ENCODE peak calls at places on chromosomes 12 and 14, in five cellular contexts. O is HEK293T, E is GM12878, H is K562, S is HCT116. R is an unnamed sample.
A peak's percentile ranks its signal among the peaks of the same experiment; 100 is the strongest.

GRCh38 chr12:54956818-54957641 is 27.5 kb downstream of the TESPA1 start:
- DNase-seq in E (no peak), O (no peak), S (no peak), H (no peak), R (no peak)

GRCh38 chr12:32836710-32837109 is 59.9 kb downstream of the PKP2 start:
- DNase-seq in S (no peak), O (no peak), H (no peak), E (no peak), R (no peak)

GRCh38 chr14:74905595-74906142 is 17.4 kb downstream of the RPS6KL1 start:
- DNase-seq in E (no peak), O (peak; percentile 75), H (peak; percentile 70), S (peak; percentile 28), R (peak; percentile 36)

GRCh38 chr12:15856097-15856982 is 25.8 kb upstream of the STRAP start:
- DNase-seq in S (peak; percentile 68), E (peak; percentile 40), H (peak; percentile 10), O (peak; percentile 32), R (peak; percentile 63)

GRCh38 chr14:74954232-74954946 is 1.0 kb downstream of the PGF start:
- DNase-seq in S (no peak), E (no peak), O (peak; percentile 68), H (peak; percentile 33), R (peak; percentile 63)

GRCh38 chr12:59734371-59734770 is 138.5 kb downstream of the SLC16A7 start:
- DNase-seq in O (no peak), S (no peak), E (no peak), H (no peak), R (no peak)

GRCh38 chr12:44019118-44019517 is 183.2 kb downstream of the TMEM117 start:
- DNase-seq in S (no peak), H (no peak), E (no peak), O (no peak), R (no peak)

GRCh38 chr14:64038857-64039542 is 186.2 kb downstream of the SYNE2 start:
- DNase-seq in S (no peak), O (no peak), H (no peak), E (no peak), R (no peak)

GRCh38 chr12:57809425-57809824 is 9.1 kb downstream of the AVIL start:
- DNase-seq in S (no peak), E (no peak), H (no peak), O (no peak), R (no peak)

GRCh38 chr12:31874961-31875608 is 84.1 kb upstream of the RESF1 start:
- DNase-seq in O (no peak), H (no peak), E (no peak), S (no peak), R (no peak)

GRCh38 chr14:50083467-50084337 is 32.7 kb downstream of the VCPKMT start:
- DNase-seq in S (no peak), O (no peak), H (no peak), E (no peak), R (no peak)

GRCh38 chr12:111557271-111558106 is 41.6 kb downstream of the ATXN2 start:
- DNase-seq in S (no peak), E (no peak), O (no peak), H (no peak), R (no peak)

GRCh38 chr14:31025335-31026075 is at the start of gene AP4S1:
- DNase-seq in S (no peak), H (peak; percentile 42), O (peak; percentile 48), E (no peak), R (peak; percentile 57)

GRCh38 chr12:3615862-3616261 is 124.9 kb downstream of the PRMT8 start:
- DNase-seq in O (no peak), E (no peak), S (no peak), H (no peak), R (no peak)

GRCh38 chr14:90717916-90718315 is 98.3 kb downstream of the TTC7B start:
- DNase-seq in H (no peak), S (no peak), E (no peak), O (no peak), R (no peak)

GRCh38 chr14:105179191-105179590 is 1.9 kb downstream of the NUDT14 start:
- DNase-seq in H (no peak), S (no peak), E (no peak), O (no peak), R (no peak)
- TF ChIP-seq SP1 in H (no peak), S (no peak), E (no peak), O (no peak), R (no peak)

GRCh38 chr12:92292016-92292415 is 146.4 kb upstream of the BTG1 start:
- DNase-seq in S (no peak), E (no peak), H (no peak), O (no peak), R (no peak)
- TF ChIP-seq SP1 in S (no peak), E (no peak), H (no peak), O (no peak), R (no peak)

GRCh38 chr12:121531356-121531750 is 49.5 kb downstream of the KDM2B start:
- DNase-seq in H (no peak), S (no peak), O (no peak), E (no peak), R (no peak)

GRCh38 chr12:121530600-121531355 is 50.0 kb downstream of the KDM2B start:
- DNase-seq in H (peak; percentile 57), O (no peak), S (no peak), E (no peak), R (no peak)

GRCh38 chr12:121533391-121534090 is 47.3 kb downstream of the KDM2B start:
- DNase-seq in S (no peak), E (no peak), O (no peak), H (no peak), R (no peak)

GRCh38 chr12:121534495-121535148 is 46.2 kb downstream of the KDM2B start:
- DNase-seq in O (no peak), H (no peak), E (no peak), S (no peak), R (no peak)

DNA sequence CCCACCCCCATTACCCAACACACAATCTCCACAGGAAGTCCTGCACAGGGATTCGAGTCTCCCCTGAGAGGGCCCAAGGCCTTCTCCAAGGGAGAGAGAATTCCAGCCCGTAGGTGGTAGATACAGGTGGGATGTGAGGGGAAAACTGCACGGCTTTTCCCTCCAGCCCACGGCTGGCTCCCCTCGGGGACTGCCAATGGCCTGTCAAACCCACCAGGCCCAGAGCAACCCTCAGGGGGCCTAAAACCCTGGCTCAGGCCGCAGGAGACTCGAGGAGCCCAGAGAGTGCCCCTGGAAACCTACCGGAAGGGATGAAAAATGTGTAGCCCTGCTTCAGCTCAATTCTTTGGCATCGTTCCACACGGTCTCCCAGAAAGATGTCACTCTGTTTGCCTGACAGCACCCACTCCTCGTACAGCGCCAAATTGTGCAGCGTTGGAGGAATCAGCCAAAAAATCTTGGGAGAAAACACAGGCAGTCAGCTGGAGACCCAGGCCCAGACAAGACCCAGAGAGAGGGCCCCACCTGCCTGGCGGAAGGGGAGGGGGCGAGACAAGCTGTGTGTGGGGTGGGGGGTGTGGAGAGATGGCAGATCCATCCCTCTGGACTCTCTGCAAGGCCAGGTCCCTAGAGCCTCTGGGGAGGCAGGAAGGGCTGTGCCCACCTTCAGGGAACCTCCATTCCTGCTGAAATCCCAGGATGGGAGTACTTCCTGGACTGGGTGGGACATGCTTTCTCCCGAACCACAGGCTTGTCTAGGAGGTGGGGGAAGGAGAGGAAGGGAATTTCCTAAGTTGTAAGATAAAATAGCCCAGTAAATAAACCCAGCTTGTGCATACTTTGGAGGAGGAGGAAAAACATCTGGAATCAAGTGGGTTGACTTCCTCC is 48.1 kb downstream of the KDM2B start:
- DNase-seq in H (no peak), S (no peak), O (no peak), E (no peak), R (no peak)
- TF ChIP-seq SP1 in H (no peak), S (no peak), O (no peak), E (no peak), R (no peak)

GRCh38 chr14:77322209-77322902 is 1.5 kb downstream of the GSTZ1 start:
- DNase-seq in O (no peak), S (no peak), H (no peak), E (no peak), R (no peak)

GRCh38 chr14:77324816-77325745 is 4.2 kb downstream of the GSTZ1 start:
- DNase-seq in E (no peak), H (no peak), O (no peak), S (no peak), R (no peak)

GRCh38 chr14:77324289-77324688 is 3.5 kb downstream of the GSTZ1 start:
- DNase-seq in E (no peak), H (no peak), O (no peak), S (no peak), R (no peak)

GRCh38 chr14:77322951-77323350 is 2.1 kb downstream of the GSTZ1 start:
- DNase-seq in E (no peak), S (no peak), O (no peak), H (no peak), R (no peak)

DNA sequence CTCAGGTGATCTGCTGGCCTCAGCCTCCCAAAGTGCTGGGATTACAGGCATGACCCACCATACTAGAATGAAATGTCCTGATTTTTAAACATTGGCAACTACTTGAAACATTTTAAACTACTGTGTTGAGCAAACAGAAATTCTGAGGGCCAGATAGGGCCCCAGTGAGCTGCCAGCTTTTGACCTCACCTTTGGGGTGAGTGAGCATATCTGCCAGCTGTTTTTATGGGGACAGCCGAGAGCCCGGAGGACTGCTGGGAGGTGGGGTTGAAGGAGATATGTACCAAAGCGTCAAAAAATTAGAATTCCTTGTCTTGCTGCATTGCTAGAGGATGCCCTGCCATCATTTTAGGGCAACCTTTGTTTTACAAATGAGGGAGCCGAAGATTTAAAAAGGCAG is 2.7 kb downstream of the GSTZ1 start:
- DNase-seq in O (no peak), S (no peak), E (no peak), H (no peak), R (no peak)
- TF ChIP-seq SP1 in O (no peak), S (no peak), E (no peak), H (no peak), R (no peak)

GRCh38 chr14:61553730-61554641 is 141.3 kb upstream of the HIF1A start:
- DNase-seq in E (no peak), H (no peak), S (no peak), O (no peak), R (peak; percentile 99)
- TF ChIP-seq SP1 in E (no peak), H (no peak), S (no peak), O (no peak), R (no peak)

DNA sequence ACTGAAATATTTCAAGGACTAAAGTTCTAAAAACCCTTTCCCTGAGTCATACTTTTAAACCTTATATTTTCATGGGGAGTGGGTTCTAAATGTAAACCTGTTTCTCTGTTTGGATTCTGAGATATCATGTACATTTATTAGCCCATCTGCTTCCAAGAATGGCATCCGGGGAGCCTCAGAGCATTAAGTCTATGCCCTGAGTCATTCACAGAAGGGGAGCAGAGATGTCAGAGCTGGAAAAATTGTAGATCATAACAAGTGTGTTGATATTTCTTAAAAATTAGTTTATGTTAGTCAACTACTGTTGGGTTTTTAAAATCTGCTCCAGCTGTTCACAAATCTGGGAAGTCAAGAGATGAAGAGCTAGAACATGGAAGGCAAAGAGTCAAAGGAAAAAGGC is 70.6 kb upstream of the FLRT2 start:
- DNase-seq in H (no peak), S (no peak), E (no peak), O (no peak), R (no peak)
- TF ChIP-seq SP1 in H (no peak), S (no peak), E (no peak), O (no peak), R (no peak)

DNA sequence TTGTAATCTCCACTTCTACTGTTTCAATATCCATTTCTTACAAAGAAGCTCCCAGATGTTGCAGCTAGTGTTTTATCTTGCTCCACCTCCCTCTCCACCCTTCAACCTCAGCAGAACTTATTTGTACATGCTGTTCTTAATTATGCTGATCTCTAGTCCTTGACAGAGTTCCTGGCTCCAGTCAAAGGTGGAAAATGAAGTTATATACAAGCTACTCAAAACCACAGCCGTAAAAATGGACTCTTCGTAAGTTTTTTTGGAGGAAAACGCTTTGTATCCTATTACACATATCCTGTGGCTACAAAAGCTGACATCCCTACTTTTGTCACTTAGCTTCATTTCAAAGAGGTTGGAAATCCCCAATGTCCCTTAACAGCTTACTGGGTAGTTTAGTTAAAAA is 1.3 kb downstream of the CLEC1A start:
- DNase-seq in H (no peak), S (no peak), E (no peak), O (no peak), R (no peak)
- TF ChIP-seq SP1 in H (no peak), S (no peak), E (no peak), O (no peak), R (no peak)

R was measured in HepG2.